ENCODE peak calls at places on chromosomes 7 and 10, in five cellular contexts. One of them, this sample, is unnamed.

GRCh38 chr10:33094263-33095051 is 136.4 kb upstream of the ITGB1 start:
- DNase-seq in activated CD4-positive, alpha-beta T cell treated with anti-CD3 and anti-CD28 coated beads for 24 hours: no peak
- DNase-seq in non-pigmented ciliary epithelial cell: no peak
- DNase-seq in HEK293T: no peak
- DNase-seq in NT2/D1: no peak
- DNase-seq in this sample: no peak

GRCh38 chr10:14798631-14799030 is 23.9 kb upstream of the FAM107B start:
- DNase-seq in HEK293T: no peak
- DNase-seq in activated CD4-positive, alpha-beta T cell treated with anti-CD3 and anti-CD28 coated beads for 24 hours: no peak
- DNase-seq in NT2/D1: no peak
- DNase-seq in non-pigmented ciliary epithelial cell: no peak
- DNase-seq in this sample: no peak

GRCh38 chr10:22148956-22149355 is 68.9 kb downstream of the EBLN1 start:
- DNase-seq in non-pigmented ciliary epithelial cell: peak
- DNase-seq in HEK293T: no peak
- DNase-seq in activated CD4-positive, alpha-beta T cell treated with anti-CD3 and anti-CD28 coated beads for 24 hours: no peak
- DNase-seq in NT2/D1: no peak
- DNase-seq in this sample: no peak

GRCh38 chr7:24891173-24891787 is 88.7 kb downstream of the OSBPL3 start:
- DNase-seq in non-pigmented ciliary epithelial cell: no peak
- DNase-seq in activated CD4-positive, alpha-beta T cell treated with anti-CD3 and anti-CD28 coated beads for 24 hours: no peak
- DNase-seq in NT2/D1: no peak
- DNase-seq in HEK293T: no peak
- DNase-seq in this sample: no peak

GRCh38 chr10:36003031-36003600 is 361.0 kb upstream of the FZD8 start:
- DNase-seq in activated CD4-positive, alpha-beta T cell treated with anti-CD3 and anti-CD28 coated beads for 24 hours: no peak
- DNase-seq in HEK293T: no peak
- DNase-seq in NT2/D1: no peak
- DNase-seq in non-pigmented ciliary epithelial cell: no peak
- DNase-seq in this sample: no peak

GRCh38 chr7:38411404-38411803 is 138.0 kb upstream of the TARP start:
- DNase-seq in non-pigmented ciliary epithelial cell: no peak
- DNase-seq in NT2/D1: no peak
- DNase-seq in activated CD4-positive, alpha-beta T cell treated with anti-CD3 and anti-CD28 coated beads for 24 hours: no peak
- DNase-seq in HEK293T: peak
- DNase-seq in this sample: no peak

GRCh38 chr10:1411451-1411850 is 325.9 kb downstream of the ADARB2 start:
- DNase-seq in HEK293T: no peak
- DNase-seq in non-pigmented ciliary epithelial cell: no peak
- DNase-seq in activated CD4-positive, alpha-beta T cell treated with anti-CD3 and anti-CD28 coated beads for 24 hours: no peak
- DNase-seq in NT2/D1: no peak
- DNase-seq in this sample: no peak

GRCh38 chr7:2478800-2479199 is 2.6 kb upstream of the GRIFIN start:
- DNase-seq in HEK293T: no peak
- DNase-seq in non-pigmented ciliary epithelial cell: no peak
- DNase-seq in NT2/D1: no peak
- DNase-seq in activated CD4-positive, alpha-beta T cell treated with anti-CD3 and anti-CD28 coated beads for 24 hours: no peak
- DNase-seq in this sample: no peak

GRCh38 chr7:51144178-51144577 is 172.4 kb downstream of the COBL start:
- DNase-seq in HEK293T: no peak
- DNase-seq in NT2/D1: no peak
- DNase-seq in activated CD4-positive, alpha-beta T cell treated with anti-CD3 and anti-CD28 coated beads for 24 hours: no peak
- DNase-seq in non-pigmented ciliary epithelial cell: no peak
- DNase-seq in this sample: no peak

GRCh38 chr7:85065888-85066485 is 120.9 kb downstream of the SEMA3D start:
- DNase-seq in NT2/D1: no peak
- DNase-seq in non-pigmented ciliary epithelial cell: no peak
- DNase-seq in HEK293T: no peak
- DNase-seq in activated CD4-positive, alpha-beta T cell treated with anti-CD3 and anti-CD28 coated beads for 24 hours: no peak
- DNase-seq in this sample: no peak

GRCh38 chr10:74078037-74078436 is 72.6 kb downstream of the AP3M1 start:
- DNase-seq in activated CD4-positive, alpha-beta T cell treated with anti-CD3 and anti-CD28 coated beads for 24 hours: peak
- DNase-seq in non-pigmented ciliary epithelial cell: peak
- DNase-seq in HEK293T: no peak
- DNase-seq in NT2/D1: no peak
- DNase-seq in this sample: no peak

GRCh38 chr10:119807960-119808697 is 64.5 kb downstream of the MCMBP start:
- DNase-seq in non-pigmented ciliary epithelial cell: peak
- DNase-seq in HEK293T: no peak
- DNase-seq in NT2/D1: no peak
- DNase-seq in activated CD4-positive, alpha-beta T cell treated with anti-CD3 and anti-CD28 coated beads for 24 hours: no peak
- DNase-seq in this sample: no peak

GRCh38 chr7:25694690-25695089 is 457.3 kb upstream of the NFE2L3 start:
- DNase-seq in activated CD4-positive, alpha-beta T cell treated with anti-CD3 and anti-CD28 coated beads for 24 hours: no peak
- DNase-seq in HEK293T: no peak
- DNase-seq in NT2/D1: no peak
- DNase-seq in non-pigmented ciliary epithelial cell: no peak
- DNase-seq in this sample: no peak

This sample was measured in posterior vena cava.